ENCODE peak calls at places on chromosomes 12 and 14, in ten cellular contexts. U is OCI-LY7, E is choroid plexus epithelial cell, F is stomach, T is ovary, V is endothelial cell, M is glutamatergic neuron, Z is HFFc6, G is pancreas, A is AG09309. C is an unnamed sample.

GRCh38 chr12:27970981-27971489 is 1.5 kb downstream of the PTHLH start:
- DNase-seq in U (no peak), E (peak), F (no peak), T (no peak), V (no peak), M (no peak), Z (no peak), G (no peak), A (no peak), C (no peak)

GRCh38 chr14:76261371-76261811 is 109.7 kb downstream of the GPATCH2L start:
- DNase-seq in U (no peak), E (peak), F (no peak), T (no peak), V (no peak), M (no peak), Z (no peak), G (no peak), A (no peak), C (no peak)

GRCh38 chr14:85159726-85160125 is 370.2 kb upstream of the FLRT2 start:
- DNase-seq in U (no peak), E (peak), F (no peak), T (no peak), V (no peak), M (no peak), Z (no peak), G (no peak), A (no peak), C (no peak)

GRCh38 chr12:107748472-107748871 is 12.5 kb downstream of the PRDM4 start:
- DNase-seq in U (no peak), E (peak), F (no peak), T (no peak), V (no peak), M (no peak), Z (peak), G (no peak), A (peak), C (no peak)

GRCh38 chr14:21723431-21724045 is 49.9 kb upstream of the OR4E1 start:
- DNase-seq in U (peak), E (peak), F (no peak), T (no peak), V (peak), M (peak), Z (no peak), G (no peak), A (no peak), C (peak)

GRCh38 chr14:100589071-100589759 is 2.0 kb upstream of the BEGAIN start:
- DNase-seq in U (no peak), E (no peak), F (no peak), T (no peak), V (no peak), M (peak), Z (no peak), G (no peak), A (no peak), C (no peak)

GRCh38 chr14:100767003-100767787 is 40.5 kb downstream of the DLK1 start:
- DNase-seq in U (no peak), E (no peak), F (no peak), T (peak), V (no peak), M (no peak), Z (no peak), G (no peak), A (no peak), C (no peak)

GRCh38 chr12:80698266-80698665 is 9.2 kb upstream of the MYF6 start:
- DNase-seq in U (no peak), E (no peak), F (no peak), T (no peak), V (no peak), M (no peak), Z (no peak), G (no peak), A (no peak), C (no peak)

GRCh38 chr12:13130981-13131380 is 27.5 kb upstream of the GSG1 start:
- DNase-seq in U (no peak), E (peak), F (no peak), T (no peak), V (no peak), M (no peak), Z (no peak), G (no peak), A (no peak), C (no peak)

GRCh38 chr12:13133886-13134285 is 30.4 kb upstream of the GSG1 start:
- DNase-seq in U (no peak), E (no peak), F (no peak), T (no peak), V (no peak), M (no peak), Z (no peak), G (no peak), A (no peak), C (no peak)

DNA sequence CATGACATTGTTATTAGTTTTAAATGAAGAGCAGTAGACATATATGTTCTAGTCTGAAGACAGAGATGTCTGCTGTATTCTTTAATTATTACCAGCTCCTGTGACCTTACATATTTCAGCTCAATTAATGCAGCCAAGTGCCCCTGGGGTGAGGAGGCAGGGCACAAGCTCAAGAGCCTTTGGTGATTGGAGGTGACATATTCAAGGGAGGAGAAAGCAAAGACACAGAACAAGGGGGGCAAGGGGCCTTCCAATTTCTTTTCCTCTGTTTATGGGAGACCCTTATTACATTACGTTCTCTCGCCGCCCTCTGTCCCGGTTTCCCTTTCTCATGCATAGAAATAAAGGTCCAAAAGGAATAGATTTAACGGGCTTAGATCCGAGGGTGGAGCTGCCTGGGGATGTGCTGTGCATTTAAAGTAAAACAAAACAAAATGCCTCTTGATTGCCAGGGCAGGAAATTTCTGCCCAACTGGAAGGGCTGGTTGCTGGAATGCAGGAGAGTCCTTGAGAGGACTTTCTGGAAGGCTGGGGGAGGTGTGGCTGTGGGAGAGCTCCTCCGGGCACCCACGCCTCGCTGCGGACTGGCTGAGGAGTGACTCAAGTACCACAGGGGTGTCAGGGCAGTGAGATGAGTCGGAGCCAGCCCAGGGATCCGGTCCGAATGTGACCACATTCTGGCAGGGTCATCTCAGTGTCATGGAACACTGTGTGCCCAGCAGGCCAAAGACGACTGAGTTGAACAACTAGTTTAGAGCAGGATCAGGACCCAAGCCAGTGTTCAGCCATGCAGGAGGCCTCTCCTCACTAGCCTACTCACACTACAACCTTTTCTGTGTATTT is 32.1 kb upstream of the GSG1 start:
- DNase-seq in U (no peak), E (peak), F (peak), T (peak), V (no peak), M (no peak), Z (peak), G (peak), A (peak), C (peak)
- TF ChIP-seq CTCF in U (no peak), E (peak), F (no peak), T (no peak), V (no peak), M (no peak), Z (peak), G (no peak), A (peak), C (peak)

GRCh38 chr12:43676183-43676813 is 82.3 kb downstream of the PUS7L start:
- DNase-seq in U (peak), E (peak), F (no peak), T (no peak), V (peak), M (peak), Z (no peak), G (no peak), A (no peak), C (peak)
- TF ChIP-seq CTCF in U (peak), E (peak), F (no peak), T (no peak), V (peak), M (peak), Z (peak), G (peak), A (peak), C (peak)

DNA sequence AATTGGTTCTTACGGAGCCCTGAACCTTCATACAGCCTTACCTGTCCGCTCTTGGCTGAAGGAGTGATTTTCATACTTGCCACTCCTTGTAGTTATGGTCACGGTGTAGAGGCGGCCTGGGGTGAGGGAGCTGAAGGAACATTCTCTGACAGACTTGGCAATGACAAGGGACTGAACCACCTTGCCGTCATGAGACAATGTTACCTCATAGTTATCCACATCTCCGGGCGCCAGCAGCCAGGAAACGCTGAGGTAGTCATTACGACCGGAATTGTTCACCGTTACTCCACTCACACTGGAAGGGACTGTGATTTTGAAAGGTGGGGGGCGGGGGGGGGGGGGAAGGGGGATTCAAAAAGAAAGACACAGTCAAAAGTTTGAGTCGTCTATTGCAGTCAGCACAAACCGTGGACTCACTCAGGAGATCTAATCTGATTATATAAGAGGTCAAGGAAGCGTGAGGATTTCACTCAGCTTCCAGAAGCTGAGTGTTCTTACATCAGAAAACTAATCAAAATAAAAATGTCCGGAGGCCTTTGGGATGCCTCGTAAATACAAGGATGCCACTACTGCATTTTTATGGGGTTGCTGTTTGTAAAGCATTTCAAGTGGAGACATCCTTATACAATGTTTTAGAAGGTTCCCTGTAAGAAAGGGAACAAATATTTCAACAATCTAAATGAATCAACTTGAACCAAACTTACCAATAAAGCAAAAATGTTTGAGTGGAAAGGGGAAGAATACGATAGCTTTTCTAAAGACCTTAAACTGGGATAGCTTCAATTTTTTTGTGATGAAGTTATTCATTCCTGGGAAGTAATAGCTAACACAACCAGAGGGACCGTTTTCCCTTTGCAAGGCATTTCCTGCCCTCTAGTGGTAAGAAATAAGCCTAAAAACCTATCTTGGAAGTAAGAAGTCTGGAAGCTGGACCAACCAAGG is 60.6 kb downstream of the PTPRB start:
- DNase-seq in U (peak), E (peak), F (no peak), T (no peak), V (no peak), M (no peak), Z (peak), G (no peak), A (peak), C (peak)
- TF ChIP-seq CTCF in U (peak), E (peak), F (no peak), T (peak), V (peak), M (peak), Z (peak), G (peak), A (peak), C (peak)

GRCh38 chr14:50381008-50381407 is 15.7 kb downstream of the CDKL1 start:
- DNase-seq in U (no peak), E (no peak), F (no peak), T (no peak), V (no peak), M (no peak), Z (no peak), G (no peak), A (no peak), C (no peak)
- TF ChIP-seq CTCF in U (no peak), E (no peak), F (no peak), T (no peak), V (no peak), M (no peak), Z (no peak), G (no peak), A (no peak), C (no peak)

DNA sequence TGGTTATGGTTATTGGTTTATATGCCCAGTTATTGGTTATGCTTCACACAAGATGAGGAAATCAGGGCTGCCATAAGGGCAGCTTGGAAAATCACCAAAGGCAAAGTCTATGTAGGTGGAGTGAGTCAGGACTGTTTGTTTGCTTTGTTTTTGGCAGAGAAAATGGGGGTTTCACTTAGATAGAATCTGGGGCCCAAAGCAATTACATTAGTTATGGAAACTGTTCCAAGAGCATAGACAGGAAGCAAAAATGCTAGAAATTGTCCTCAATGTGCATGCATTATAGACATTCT is 2.2 kb downstream of the VAMP1 start:
- DNase-seq in U (no peak), E (peak), F (no peak), T (no peak), V (no peak), M (no peak), Z (peak), G (no peak), A (no peak), C (no peak)
- TF ChIP-seq CTCF in U (no peak), E (no peak), F (no peak), T (no peak), V (no peak), M (no peak), Z (no peak), G (no peak), A (no peak), C (no peak)

GRCh38 chr12:95966287-95966870 is 23.2 kb downstream of the AMDHD1 start:
- DNase-seq in U (no peak), E (no peak), F (no peak), T (no peak), V (no peak), M (no peak), Z (no peak), G (no peak), A (no peak), C (no peak)

GRCh38 chr12:95960241-95960640 is 17.1 kb downstream of the AMDHD1 start:
- DNase-seq in U (no peak), E (no peak), F (no peak), T (no peak), V (no peak), M (no peak), Z (no peak), G (no peak), A (no peak), C (no peak)

GRCh38 chr12:95959107-95959506 is 16.0 kb downstream of the AMDHD1 start:
- DNase-seq in U (peak), E (peak), F (no peak), T (no peak), V (no peak), M (no peak), Z (peak), G (no peak), A (no peak), C (peak)

GRCh38 chr12:95967301-95967700 is 24.2 kb downstream of the AMDHD1 start:
- DNase-seq in U (no peak), E (no peak), F (no peak), T (no peak), V (no peak), M (no peak), Z (no peak), G (no peak), A (no peak), C (no peak)

DNA sequence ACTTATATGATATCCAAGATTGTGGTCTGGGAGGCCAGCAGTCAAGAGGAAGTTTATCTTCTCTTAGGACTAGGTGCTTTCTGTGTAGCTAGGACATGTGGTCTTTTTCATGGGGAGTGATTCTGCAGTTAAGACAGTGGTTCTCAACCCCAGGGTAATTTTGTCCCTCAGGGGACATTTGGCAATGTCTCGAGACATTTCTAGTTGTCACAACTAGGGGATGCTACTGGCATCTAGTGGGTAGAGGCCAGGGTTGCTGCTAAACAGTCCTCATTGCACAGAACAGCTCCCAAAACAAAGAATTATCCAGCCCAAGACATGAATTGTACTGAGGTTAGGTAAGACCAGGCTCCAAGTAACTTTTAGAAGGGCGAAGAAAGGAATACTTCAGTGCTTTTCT is 20.0 kb downstream of the AMDHD1 start:
- DNase-seq in U (peak), E (no peak), F (no peak), T (no peak), V (no peak), M (no peak), Z (no peak), G (no peak), A (no peak), C (peak)
- TF ChIP-seq CTCF in U (peak), E (no peak), F (no peak), T (no peak), V (no peak), M (no peak), Z (no peak), G (no peak), A (peak), C (no peak)